ENCODE peak calls at places on chromosomes 3 and 15, in four cellular contexts. G, B, A and M are unnamed samples.

GRCh38 chr3:187957209-187957981 is 196.6 kb upstream of the LPP start:
- DNase-seq in G (no peak), B (no peak), A (no peak), M (no peak)

GRCh38 chr15:95883064-95883463 is 447.4 kb upstream of the NR2F2 start:
- DNase-seq in G (no peak), B (peak), A (no peak), M (no peak)

GRCh38 chr15:37847776-37848175 is 86.7 kb upstream of the TMCO5A start:
- DNase-seq in G (no peak), B (no peak), A (no peak), M (no peak)

GRCh38 chr15:42494998-42495360 is 455 bp upstream of the SNAP23 start:
- DNase-seq in G (peak), B (peak), A (no peak), M (peak)

GRCh38 chr3:123258811-123259420 is 57.2 kb downstream of the SEC22A start:
- DNase-seq in G (peak), B (peak), A (no peak), M (peak)

GRCh38 chr3:100386437-100387064 is 14.3 kb downstream of the TOMM70 start:
- DNase-seq in G (peak), B (no peak), A (no peak), M (no peak)

GRCh38 chr15:44712108-44713005 is 1.0 kb downstream of the B2M start:
- DNase-seq in G (peak), B (peak), A (no peak), M (peak)

GRCh38 chr15:40043927-40044716 is 5.1 kb upstream of the SRP14 start:
- DNase-seq in G (no peak), B (no peak), A (no peak), M (no peak)

GRCh38 chr3:94234177-94234788 is 171.4 kb downstream of the NSUN3 start:
- DNase-seq in G (peak), B (peak), A (no peak), M (peak)

GRCh38 chr3:64291345-64291744 is 66.1 kb upstream of the PRICKLE2 start:
- DNase-seq in G (no peak), B (no peak), A (no peak), M (peak)

GRCh38 chr15:80835338-80835737 is 56.2 kb downstream of the CEMIP start:
- DNase-seq in G (peak), B (no peak), A (no peak), M (no peak)

GRCh38 chr3:69201658-69202057 is 79.3 kb upstream of the LMOD3 start:
- DNase-seq in G (no peak), B (no peak), A (no peak), M (no peak)

GRCh38 chr3:69205385-69205784 is 83.0 kb upstream of the LMOD3 start:
- DNase-seq in G (no peak), B (no peak), A (no peak), M (no peak)

GRCh38 chr3:69207036-69207435 is 84.6 kb upstream of the LMOD3 start:
- DNase-seq in G (no peak), B (no peak), A (no peak), M (no peak)

GRCh38 chr3:69203631-69204314 is 81.4 kb upstream of the LMOD3 start:
- DNase-seq in G (no peak), B (no peak), A (no peak), M (no peak)

DNA sequence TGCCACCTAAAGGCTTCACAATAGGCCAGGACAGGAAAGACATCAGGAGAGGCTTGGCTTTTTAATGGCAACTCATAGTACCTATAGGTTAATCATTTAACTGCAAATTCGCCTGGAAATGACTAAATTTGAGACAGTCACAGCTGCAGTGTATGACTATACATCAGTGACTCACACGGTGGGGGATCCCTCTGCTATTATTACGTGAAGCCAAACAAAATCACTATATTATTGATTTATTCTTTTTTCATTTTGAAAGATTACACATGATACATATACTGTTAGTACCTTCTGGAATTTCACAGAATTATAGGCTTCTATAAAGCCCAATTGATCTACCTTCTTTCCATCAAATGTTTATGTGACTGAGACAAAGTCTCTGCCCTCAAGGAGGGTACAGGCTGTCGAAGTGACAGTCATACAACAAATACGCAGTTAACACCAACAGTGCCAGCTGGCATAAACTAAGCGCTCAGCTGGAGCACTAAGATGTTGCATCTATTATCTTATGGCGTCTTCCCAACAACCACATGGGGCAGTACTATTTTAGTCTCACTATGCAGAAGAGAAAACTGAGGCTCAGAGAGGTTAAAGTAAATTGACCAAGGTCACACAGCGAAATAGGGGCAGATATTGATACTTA is 82.0 kb upstream of the LMOD3 start:
- DNase-seq in G (peak), B (no peak), A (no peak), M (peak)
- TF ChIP-seq JUN in G (no peak), B (no peak), A (no peak), M (no peak)

GRCh38 chr3:190081387-190081786 is 39.3 kb downstream of the P3H2 start:
- DNase-seq in G (no peak), B (no peak), A (no peak), M (no peak)

GRCh38 chr3:190086191-190086590 is 34.5 kb downstream of the P3H2 start:
- DNase-seq in G (no peak), B (no peak), A (peak), M (no peak)

GRCh38 chr3:190084983-190085382 is 35.7 kb downstream of the P3H2 start:
- DNase-seq in G (no peak), B (no peak), A (no peak), M (no peak)

GRCh38 chr3:190088890-190089289 is 31.8 kb downstream of the P3H2 start:
- DNase-seq in G (no peak), B (peak), A (no peak), M (no peak)

DNA sequence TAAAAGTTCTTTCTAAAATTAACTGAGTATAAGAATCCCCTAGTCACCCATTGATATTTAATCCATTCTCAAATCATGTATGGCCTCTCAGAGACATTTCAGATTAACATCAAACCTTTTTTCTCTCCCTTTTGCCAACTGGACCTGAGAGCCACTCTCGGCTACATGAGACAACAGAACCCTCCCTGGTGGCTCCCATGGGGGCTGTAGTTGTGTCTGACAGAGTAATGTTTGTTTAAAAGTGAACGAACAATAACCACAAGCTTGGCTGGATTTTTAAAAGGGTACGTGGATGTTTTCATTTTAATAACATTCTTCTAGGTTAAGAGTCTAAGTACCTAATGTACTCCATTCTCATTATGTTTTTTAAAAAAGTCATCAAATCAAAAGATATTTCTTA is 37.1 kb downstream of the P3H2 start:
- DNase-seq in G (no peak), B (no peak), A (no peak), M (no peak)
- TF ChIP-seq HDAC2 in G (no peak), B (no peak), A (no peak), M (no peak)

GRCh38 chr3:9552252-9552999 is 1.2 kb downstream of the LHFPL4 start:
- DNase-seq in G (no peak), B (peak), A (peak), M (no peak)

GRCh38 chr3:9550999-9551398 is 2.6 kb downstream of the LHFPL4 start:
- DNase-seq in G (no peak), B (no peak), A (peak), M (no peak)

GRCh38 chr3:9549600-9549999 is 4.0 kb downstream of the LHFPL4 start:
- DNase-seq in G (no peak), B (no peak), A (no peak), M (no peak)

GRCh38 chr3:9553021-9553948 is at the start of gene LHFPL4:
- DNase-seq in G (no peak), B (no peak), A (no peak), M (no peak)

DNA sequence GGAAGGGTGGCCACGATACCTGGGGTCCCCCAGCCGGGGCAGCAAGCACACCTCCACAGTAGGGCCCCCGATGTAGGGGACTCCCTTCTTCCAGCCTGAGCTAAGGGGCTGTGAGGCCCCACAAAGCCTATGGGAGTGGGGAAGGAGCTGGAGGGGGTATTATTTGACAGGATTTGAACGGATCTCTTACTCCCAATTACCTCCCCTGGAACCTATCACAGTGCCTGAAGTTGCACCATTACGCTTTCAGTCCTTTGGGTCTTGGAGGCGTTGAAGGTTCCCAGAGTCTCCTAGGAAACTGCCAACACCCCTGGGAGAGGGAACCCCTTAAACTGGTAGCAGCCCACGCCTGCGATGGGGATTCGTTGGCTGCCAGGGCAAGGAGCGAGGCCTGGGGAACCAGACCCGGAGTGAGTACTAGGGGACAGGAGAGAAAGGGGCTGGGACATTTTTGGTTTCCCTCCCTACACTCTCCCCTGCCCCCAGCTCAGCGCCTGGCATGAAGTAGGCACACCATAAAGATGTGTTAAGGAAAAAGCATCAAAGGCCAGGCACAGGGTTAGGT is 409 bp upstream of the LHFPL4 start:
- DNase-seq in G (no peak), B (no peak), A (no peak), M (no peak)
- TF ChIP-seq JUN in G (no peak), B (no peak), A (no peak), M (no peak)

GRCh38 chr15:84725001-84725491 is 9.1 kb upstream of the SEC11A start:
- DNase-seq in G (no peak), B (peak), A (no peak), M (no peak)
- TF ChIP-seq HDAC2 in G (no peak), B (no peak), A (no peak), M (no peak)

GRCh38 chr3:66367979-66368378 is 132.8 kb downstream of the LRIG1 start:
- DNase-seq in G (no peak), B (no peak), A (no peak), M (no peak)
- TF ChIP-seq JUN in G (no peak), B (no peak), A (no peak), M (no peak)

DNA sequence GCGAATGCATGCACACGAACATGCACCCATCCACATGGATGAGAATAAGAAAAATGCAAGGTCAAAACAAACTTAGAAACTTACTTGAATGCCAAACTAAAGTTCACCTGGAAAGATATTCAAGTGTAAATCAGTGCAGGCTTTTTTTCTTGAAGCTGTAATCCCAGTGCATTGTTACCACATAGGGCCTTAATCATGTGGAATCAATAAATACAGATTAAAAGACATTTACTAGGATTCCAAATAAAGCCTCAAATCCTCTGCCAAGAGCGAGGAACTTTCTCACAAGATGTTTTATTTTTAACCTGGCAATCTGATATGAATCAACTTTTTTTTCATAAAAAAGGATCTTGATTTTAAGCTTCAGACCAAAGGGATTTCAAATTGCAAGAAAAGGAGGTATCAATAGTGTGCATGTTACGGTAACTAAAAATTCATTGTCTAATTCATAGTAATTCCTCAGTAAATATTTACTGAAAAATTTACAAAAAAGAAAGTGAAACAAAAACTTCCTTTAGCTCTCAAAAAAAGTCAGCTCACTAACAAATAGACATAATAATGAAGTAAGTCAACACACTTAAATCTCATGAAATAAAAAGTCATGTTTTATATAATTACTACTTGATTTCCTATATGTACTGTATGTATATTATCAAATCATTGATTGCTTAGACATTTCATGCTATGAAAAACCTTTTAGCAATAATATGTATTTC is 978.6 kb downstream of the PLOD2 start:
- DNase-seq in G (no peak), B (no peak), A (no peak), M (no peak)
- TF ChIP-seq HDAC2 in G (no peak), B (no peak), A (no peak), M (no peak)